ENCODE peak calls at places on chromosomes 11 and 22, in seven cellular contexts. One of them, this sample, is unnamed.

GRCh38 chr11:64744544-64745218 is 739 bp upstream of the RASGRP2 start:
- DNase-seq in astrocyte: no peak
- DNase-seq in lower lobe of right lung: no peak
- DNase-seq in GM12878: no peak
- DNase-seq in cardiac fibroblast: no peak
- DNase-seq in CD4-positive, alpha-beta T cell: peak
- DNase-seq in endothelial cell: peak
- DNase-seq in this sample: no peak

GRCh38 chr11:32817181-32817842 is 12.4 kb upstream of the PRRG4 start:
- DNase-seq in astrocyte: peak
- DNase-seq in lower lobe of right lung: no peak
- DNase-seq in GM12878: no peak
- DNase-seq in cardiac fibroblast: peak
- DNase-seq in CD4-positive, alpha-beta T cell: no peak
- DNase-seq in endothelial cell: no peak
- DNase-seq in this sample: no peak

GRCh38 chr22:38454361-38455062 is 487 bp downstream of the KCNJ4 start:
- DNase-seq in astrocyte: no peak
- DNase-seq in lower lobe of right lung: no peak
- DNase-seq in GM12878: no peak
- DNase-seq in cardiac fibroblast: no peak
- DNase-seq in CD4-positive, alpha-beta T cell: no peak
- DNase-seq in endothelial cell: no peak
- DNase-seq in this sample: no peak

GRCh38 chr11:34585870-34586654 is 34.8 kb upstream of the EHF start:
- DNase-seq in astrocyte: peak
- DNase-seq in lower lobe of right lung: no peak
- DNase-seq in GM12878: peak
- DNase-seq in cardiac fibroblast: peak
- DNase-seq in CD4-positive, alpha-beta T cell: no peak
- DNase-seq in endothelial cell: no peak
- DNase-seq in this sample: peak

GRCh38 chr11:63510360-63511130 is 4.7 kb downstream of the LGALS12 start:
- DNase-seq in astrocyte: peak
- DNase-seq in lower lobe of right lung: peak
- DNase-seq in GM12878: no peak
- DNase-seq in cardiac fibroblast: peak
- DNase-seq in CD4-positive, alpha-beta T cell: no peak
- DNase-seq in endothelial cell: no peak
- DNase-seq in this sample: peak

GRCh38 chr11:17148536-17148935 is 59.2 kb downstream of the PIK3C2A start:
- DNase-seq in astrocyte: peak
- DNase-seq in lower lobe of right lung: no peak
- DNase-seq in GM12878: no peak
- DNase-seq in cardiac fibroblast: peak
- DNase-seq in CD4-positive, alpha-beta T cell: no peak
- DNase-seq in endothelial cell: no peak
- DNase-seq in this sample: no peak

GRCh38 chr22:43477151-43477725 is 65.4 kb downstream of the MPPED1 start:
- DNase-seq in astrocyte: no peak
- DNase-seq in lower lobe of right lung: no peak
- DNase-seq in GM12878: no peak
- DNase-seq in cardiac fibroblast: no peak
- DNase-seq in CD4-positive, alpha-beta T cell: no peak
- DNase-seq in endothelial cell: no peak
- DNase-seq in this sample: no peak

GRCh38 chr22:36052505-36052941 is 23.9 kb upstream of the RBFOX2 start:
- DNase-seq in astrocyte: peak
- DNase-seq in lower lobe of right lung: no peak
- DNase-seq in GM12878: no peak
- DNase-seq in cardiac fibroblast: peak
- DNase-seq in CD4-positive, alpha-beta T cell: no peak
- DNase-seq in endothelial cell: no peak
- DNase-seq in this sample: no peak

GRCh38 chr11:115222218-115222862 is 281.9 kb downstream of the CADM1 start:
- DNase-seq in astrocyte: peak
- DNase-seq in lower lobe of right lung: no peak
- DNase-seq in GM12878: peak
- DNase-seq in cardiac fibroblast: peak
- DNase-seq in CD4-positive, alpha-beta T cell: no peak
- DNase-seq in endothelial cell: no peak
- DNase-seq in this sample: no peak

GRCh38 chr22:32473388-32473952 is 1.1 kb upstream of the FBXO7 start:
- DNase-seq in astrocyte: peak
- DNase-seq in lower lobe of right lung: no peak
- DNase-seq in GM12878: peak
- DNase-seq in cardiac fibroblast: peak
- DNase-seq in CD4-positive, alpha-beta T cell: peak
- DNase-seq in endothelial cell: peak
- DNase-seq in this sample: peak

GRCh38 chr11:3222003-3222855 is 3.6 kb upstream of the MRGPRG start:
- DNase-seq in astrocyte: no peak
- DNase-seq in lower lobe of right lung: no peak
- DNase-seq in GM12878: no peak
- DNase-seq in cardiac fibroblast: no peak
- DNase-seq in CD4-positive, alpha-beta T cell: no peak
- DNase-seq in endothelial cell: no peak
- DNase-seq in this sample: no peak

GRCh38 chr22:23075525-23076216 is 5.4 kb downstream of the GNAZ start:
- DNase-seq in astrocyte: no peak
- DNase-seq in lower lobe of right lung: no peak
- DNase-seq in GM12878: no peak
- DNase-seq in cardiac fibroblast: no peak
- DNase-seq in CD4-positive, alpha-beta T cell: no peak
- DNase-seq in endothelial cell: no peak
- DNase-seq in this sample: no peak

GRCh38 chr11:14519692-14520085 is 497 bp downstream of the PSMA1 start:
- DNase-seq in astrocyte: no peak
- DNase-seq in lower lobe of right lung: no peak
- DNase-seq in GM12878: peak
- DNase-seq in cardiac fibroblast: peak
- DNase-seq in CD4-positive, alpha-beta T cell: no peak
- DNase-seq in endothelial cell: no peak
- DNase-seq in this sample: no peak

GRCh38 chr22:24405631-24406321 is 21.6 kb upstream of the ADORA2A start:
- DNase-seq in astrocyte: no peak
- DNase-seq in lower lobe of right lung: no peak
- DNase-seq in GM12878: no peak
- DNase-seq in cardiac fibroblast: no peak
- DNase-seq in CD4-positive, alpha-beta T cell: no peak
- DNase-seq in endothelial cell: no peak
- DNase-seq in this sample: no peak

GRCh38 chr22:39130892-39131855 is 21.3 kb downstream of the CBX7 start:
- DNase-seq in astrocyte: peak
- DNase-seq in lower lobe of right lung: no peak
- DNase-seq in GM12878: no peak
- DNase-seq in cardiac fibroblast: peak
- DNase-seq in CD4-positive, alpha-beta T cell: no peak
- DNase-seq in endothelial cell: no peak
- DNase-seq in this sample: no peak

GRCh38 chr22:50730013-50730891 is 7.8 kb upstream of the ACR start:
- DNase-seq in astrocyte: no peak
- DNase-seq in lower lobe of right lung: peak
- DNase-seq in GM12878: no peak
- DNase-seq in cardiac fibroblast: no peak
- DNase-seq in CD4-positive, alpha-beta T cell: no peak
- DNase-seq in endothelial cell: no peak
- DNase-seq in this sample: no peak

GRCh38 chr22:20829735-20830134 is 28.9 kb downstream of the PI4KA start:
- DNase-seq in astrocyte: no peak
- DNase-seq in lower lobe of right lung: no peak
- DNase-seq in GM12878: no peak
- DNase-seq in cardiac fibroblast: no peak
- DNase-seq in CD4-positive, alpha-beta T cell: no peak
- DNase-seq in endothelial cell: no peak
- DNase-seq in this sample: no peak

GRCh38 chr22:40932396-40932795 is 18.8 kb upstream of the RBX1 start:
- DNase-seq in astrocyte: no peak
- DNase-seq in lower lobe of right lung: no peak
- DNase-seq in GM12878: no peak
- DNase-seq in cardiac fibroblast: no peak
- DNase-seq in CD4-positive, alpha-beta T cell: no peak
- DNase-seq in endothelial cell: no peak
- DNase-seq in this sample: no peak

GRCh38 chr22:42368379-42369249 is 63.6 kb downstream of the NFAM1 start:
- DNase-seq in astrocyte: no peak
- DNase-seq in lower lobe of right lung: peak
- DNase-seq in GM12878: no peak
- DNase-seq in cardiac fibroblast: no peak
- DNase-seq in CD4-positive, alpha-beta T cell: peak
- DNase-seq in endothelial cell: no peak
- DNase-seq in this sample: no peak

GRCh38 chr11:13052130-13052541 is 43.0 kb downstream of the RASSF10 start:
- DNase-seq in astrocyte: no peak
- DNase-seq in lower lobe of right lung: no peak
- DNase-seq in GM12878: no peak
- DNase-seq in cardiac fibroblast: no peak
- DNase-seq in CD4-positive, alpha-beta T cell: no peak
- DNase-seq in endothelial cell: no peak
- DNase-seq in this sample: no peak

GRCh38 chr22:30398685-30399680 is 2.2 kb downstream of the SEC14L2 start:
- DNase-seq in astrocyte: no peak
- DNase-seq in lower lobe of right lung: no peak
- DNase-seq in GM12878: no peak
- DNase-seq in cardiac fibroblast: peak
- DNase-seq in CD4-positive, alpha-beta T cell: no peak
- DNase-seq in endothelial cell: no peak
- DNase-seq in this sample: no peak

GRCh38 chr11:91850533-91851305 is 373.9 kb upstream of the FAT3 start:
- DNase-seq in astrocyte: no peak
- DNase-seq in lower lobe of right lung: no peak
- DNase-seq in GM12878: no peak
- DNase-seq in cardiac fibroblast: no peak
- DNase-seq in CD4-positive, alpha-beta T cell: no peak
- DNase-seq in endothelial cell: no peak
- DNase-seq in this sample: no peak

DNA sequence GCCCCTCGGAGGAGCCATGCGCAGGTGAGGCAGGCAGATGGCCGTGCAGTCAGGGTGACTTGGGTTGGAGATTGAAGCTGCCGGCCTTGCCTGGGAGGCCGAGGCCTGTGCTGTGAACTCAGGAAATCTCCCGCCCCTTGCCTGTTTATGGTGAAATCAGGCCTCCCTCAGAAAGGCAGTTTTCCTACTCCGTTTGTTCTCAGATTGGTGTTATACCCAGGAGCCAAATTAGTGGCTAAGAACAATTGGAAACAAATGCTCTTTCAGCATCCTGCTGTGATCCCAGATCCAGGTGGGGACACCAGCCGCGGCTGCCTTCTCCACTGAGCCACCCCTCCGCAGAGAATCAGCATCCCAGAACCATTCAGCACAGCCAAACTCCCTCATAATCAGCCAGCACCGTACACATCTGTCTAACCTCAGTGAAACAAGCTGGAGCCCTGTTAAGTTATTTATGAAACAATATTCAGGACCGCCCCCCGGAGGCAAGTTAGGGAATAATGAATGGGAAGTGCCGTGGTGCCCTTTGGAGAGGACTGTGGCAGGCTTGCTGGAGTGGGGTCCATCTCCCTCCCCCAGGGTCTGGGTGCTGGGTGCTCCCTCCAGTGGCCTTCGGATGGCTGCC is 60.0 kb downstream of the PKNOX2 start:
- DNase-seq in astrocyte: no peak
- DNase-seq in lower lobe of right lung: no peak
- DNase-seq in GM12878: no peak
- DNase-seq in cardiac fibroblast: peak
- DNase-seq in CD4-positive, alpha-beta T cell: no peak
- DNase-seq in endothelial cell: peak
- DNase-seq in this sample: no peak
- TF ChIP-seq CTCF in astrocyte: peak
- TF ChIP-seq CTCF in lower lobe of right lung: no peak
- TF ChIP-seq CTCF in GM12878: no peak
- TF ChIP-seq CTCF in cardiac fibroblast: peak
- TF ChIP-seq CTCF in CD4-positive, alpha-beta T cell: no peak
- TF ChIP-seq CTCF in endothelial cell: no peak
- TF ChIP-seq CTCF in this sample: peak

GRCh38 chr22:45889093-45889538 is 87.8 kb downstream of the WNT7B start:
- DNase-seq in astrocyte: no peak
- DNase-seq in lower lobe of right lung: no peak
- DNase-seq in GM12878: no peak
- DNase-seq in cardiac fibroblast: no peak
- DNase-seq in CD4-positive, alpha-beta T cell: no peak
- DNase-seq in endothelial cell: no peak
- DNase-seq in this sample: no peak
- TF ChIP-seq CTCF in astrocyte: no peak
- TF ChIP-seq CTCF in lower lobe of right lung: no peak
- TF ChIP-seq CTCF in GM12878: no peak
- TF ChIP-seq CTCF in cardiac fibroblast: no peak
- TF ChIP-seq CTCF in CD4-positive, alpha-beta T cell: no peak
- TF ChIP-seq CTCF in endothelial cell: no peak
- TF ChIP-seq CTCF in this sample: no peak

DNA sequence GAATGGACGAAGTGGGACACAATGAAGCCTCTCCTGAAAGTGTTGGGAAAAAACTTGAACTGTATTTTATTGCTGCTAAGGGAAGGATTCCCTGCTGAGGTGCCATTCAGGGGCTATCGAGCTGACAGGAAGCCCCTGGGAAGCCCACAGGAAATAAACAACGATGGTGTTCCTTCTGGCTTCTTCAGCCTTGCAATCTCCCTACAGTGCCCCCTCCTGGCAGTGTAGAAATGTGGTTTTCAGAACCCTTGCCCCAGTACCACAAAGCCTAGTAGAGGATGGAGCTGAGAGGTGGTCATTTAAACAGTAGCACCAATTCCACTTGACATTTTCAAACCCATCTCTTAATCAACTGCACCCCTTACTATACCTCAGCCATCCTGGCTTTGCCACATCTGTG is 676.7 kb upstream of the ARHGAP42 start:
- DNase-seq in astrocyte: no peak
- DNase-seq in lower lobe of right lung: no peak
- DNase-seq in GM12878: no peak
- DNase-seq in cardiac fibroblast: no peak
- DNase-seq in CD4-positive, alpha-beta T cell: no peak
- DNase-seq in endothelial cell: peak
- DNase-seq in this sample: no peak
- TF ChIP-seq CTCF in astrocyte: no peak
- TF ChIP-seq CTCF in lower lobe of right lung: no peak
- TF ChIP-seq CTCF in GM12878: no peak
- TF ChIP-seq CTCF in cardiac fibroblast: no peak
- TF ChIP-seq CTCF in CD4-positive, alpha-beta T cell: no peak
- TF ChIP-seq CTCF in endothelial cell: no peak
- TF ChIP-seq CTCF in this sample: no peak

GRCh38 chr11:72776117-72776843 is 17.6 kb downstream of the STARD10 start:
- DNase-seq in astrocyte: no peak
- DNase-seq in lower lobe of right lung: no peak
- DNase-seq in GM12878: no peak
- DNase-seq in cardiac fibroblast: no peak
- DNase-seq in CD4-positive, alpha-beta T cell: no peak
- DNase-seq in endothelial cell: no peak
- DNase-seq in this sample: no peak

GRCh38 chr11:72775288-72776110 is 18.3 kb downstream of the STARD10 start:
- DNase-seq in astrocyte: no peak
- DNase-seq in lower lobe of right lung: no peak
- DNase-seq in GM12878: no peak
- DNase-seq in cardiac fibroblast: no peak
- DNase-seq in CD4-positive, alpha-beta T cell: no peak
- DNase-seq in endothelial cell: no peak
- DNase-seq in this sample: no peak

GRCh38 chr11:72773291-72773690 is 20.6 kb downstream of the STARD10 start:
- DNase-seq in astrocyte: peak
- DNase-seq in lower lobe of right lung: no peak
- DNase-seq in GM12878: no peak
- DNase-seq in cardiac fibroblast: peak
- DNase-seq in CD4-positive, alpha-beta T cell: no peak
- DNase-seq in endothelial cell: no peak
- DNase-seq in this sample: peak

GRCh38 chr11:72773696-72774095 is 20.2 kb downstream of the STARD10 start:
- DNase-seq in astrocyte: peak
- DNase-seq in lower lobe of right lung: no peak
- DNase-seq in GM12878: no peak
- DNase-seq in cardiac fibroblast: peak
- DNase-seq in CD4-positive, alpha-beta T cell: no peak
- DNase-seq in endothelial cell: no peak
- DNase-seq in this sample: no peak

GRCh38 chr11:72774499-72774898 is 19.3 kb downstream of the STARD10 start:
- DNase-seq in astrocyte: no peak
- DNase-seq in lower lobe of right lung: no peak
- DNase-seq in GM12878: no peak
- DNase-seq in cardiac fibroblast: no peak
- DNase-seq in CD4-positive, alpha-beta T cell: no peak
- DNase-seq in endothelial cell: no peak
- DNase-seq in this sample: no peak
- TF ChIP-seq CTCF in astrocyte: no peak
- TF ChIP-seq CTCF in lower lobe of right lung: no peak
- TF ChIP-seq CTCF in GM12878: no peak
- TF ChIP-seq CTCF in cardiac fibroblast: no peak
- TF ChIP-seq CTCF in CD4-positive, alpha-beta T cell: no peak
- TF ChIP-seq CTCF in endothelial cell: no peak
- TF ChIP-seq CTCF in this sample: no peak

This sample was measured in AG09319.